ENCODE peak calls at places on chromosome X, in nine cellular contexts. X is A549; K is activated B cell treated with CpG ODN at 0.5 μM for 24 hours; O is pancreas; A is left lung; G is stimulated activated effector memory CD8-positive, alpha-beta T cell treated with anti-CD3 and anti-CD28 coated beads, Interleukin-12 subunit alpha, Interleukin-12 subunit beta, amount 100 ng/mL, for 72 hours; D is activated CD8-positive, alpha-beta memory T cell treated with anti-CD3 and anti-CD28 coated beads, Interleukin-2, amount 10 ng/mL, durations not matched to agents 7 days and 5 days; F is activated naive CD8-positive, alpha-beta T cell treated with anti-CD3 and anti-CD28 coated beads, Interleukin-2, amount 50 U/mL, for 24 hours; P is activated CD4-positive, alpha-beta T cell treated with anti-CD3 and anti-CD28 coated beads for 36 hours. Q is an unnamed sample.

GRCh38 chrX:21725916-21726315 is 32.0 kb downstream of the SMPX start:
- ATAC-seq in X (no peak), K (no peak), O (no peak), A (no peak), G (no peak), D (no peak), F (no peak), P (no peak), Q (no peak)

GRCh38 chrX:16476009-16476408 is 173.9 kb upstream of the S100G start:
- ATAC-seq in X (no peak), K (no peak), O (no peak), A (no peak), G (no peak), D (no peak), F (no peak), P (no peak), Q (no peak)

GRCh38 chrX:67749536-67749935 is 205.7 kb downstream of the AR start:
- ATAC-seq in X (no peak), K (no peak), O (no peak), A (no peak), G (no peak), D (no peak), F (no peak), P (no peak), Q (no peak)

GRCh38 chrX:150334100-150334499 is 29.0 kb upstream of the MAMLD1 start:
- ATAC-seq in X (no peak), K (no peak), O (no peak), A (no peak), G (no peak), D (no peak), F (no peak), P (no peak), Q (no peak)

GRCh38 chrX:136542281-136542680 is 10.3 kb downstream of the VGLL1 start:
- ATAC-seq in X (no peak), K (no peak), O (no peak), A (no peak), G (no peak), D (no peak), F (no peak), P (no peak), Q (no peak)

GRCh38 chrX:142978130-142978684 is 47.5 kb upstream of the SPANXN4 start:
- ATAC-seq in X (no peak), K (peak), O (no peak), A (no peak), G (no peak), D (no peak), F (no peak), P (no peak), Q (no peak)

GRCh38 chrX:119734897-119735339 is 23.5 kb upstream of the SOWAHD start:
- ATAC-seq in X (peak), K (no peak), O (peak), A (peak), G (no peak), D (no peak), F (no peak), P (no peak), Q (peak)

GRCh38 chrX:346034-346813 is 27.6 kb upstream of the GTPBP6 start:
- ATAC-seq in X (no peak), K (no peak), O (no peak), A (no peak), G (no peak), D (no peak), F (no peak), P (no peak), Q (no peak)

GRCh38 chrX:109959356-109959871 is 43.5 kb upstream of the TMEM164 start:
- ATAC-seq in X (no peak), K (no peak), O (no peak), A (no peak), G (peak), D (no peak), F (no peak), P (no peak), Q (no peak)

GRCh38 chrX:153578200-153578835 is 20.6 kb downstream of the CCNQ start:
- ATAC-seq in X (peak), K (no peak), O (no peak), A (no peak), G (no peak), D (no peak), F (no peak), P (no peak), Q (no peak)

GRCh38 chrX:31860686-31861085 is 788.8 kb upstream of the FTHL17 start:
- ATAC-seq in X (no peak), K (no peak), O (no peak), A (no peak), G (no peak), D (no peak), F (no peak), P (no peak), Q (no peak)

GRCh38 chrX:275967-276587 is 5.1 kb upstream of the PLCXD1 start:
- ATAC-seq in X (peak), K (peak), O (peak), A (peak), G (peak), D (peak), F (peak), P (peak), Q (peak)

GRCh38 chrX:12985336-12985735 is 10.4 kb downstream of the TMSB4X start:
- ATAC-seq in X (no peak), K (no peak), O (no peak), A (no peak), G (peak), D (peak), F (peak), P (peak), Q (no peak)

GRCh38 chrX:27575565-27575964 is 14.6 kb upstream of the DCAF8L2 start:
- ATAC-seq in X (no peak), K (no peak), O (no peak), A (no peak), G (no peak), D (no peak), F (no peak), P (no peak), Q (no peak)

GRCh38 chrX:122816288-122816687 is 367.8 kb upstream of the GRIA3 start:
- ATAC-seq in X (no peak), K (no peak), O (no peak), A (no peak), G (no peak), D (no peak), F (no peak), P (peak), Q (no peak)

GRCh38 chrX:48897621-48898306 is at the start of the genes PQBP1 and TIMM17B:
- ATAC-seq in X (peak), K (peak), O (peak), A (peak), G (peak), D (peak), F (peak), P (peak), Q (peak)

GRCh38 chrX:28135378-28136047 is 154.3 kb upstream of the DCAF8L1 start:
- ATAC-seq in X (no peak), K (no peak), O (no peak), A (no peak), G (no peak), D (no peak), F (no peak), P (no peak), Q (no peak)

GRCh38 chrX:85107407-85107806 is 103.7 kb downstream of the APOOL start:
- ATAC-seq in X (no peak), K (no peak), O (no peak), A (no peak), G (no peak), D (no peak), F (no peak), P (no peak), Q (no peak)

GRCh38 chrX:38768079-38768478 is 33.2 kb upstream of the MID1IP1 start:
- ATAC-seq in X (peak), K (no peak), O (peak), A (peak), G (no peak), D (no peak), F (no peak), P (no peak), Q (peak)

GRCh38 chrX:153708415-153708814 is 15.8 kb downstream of the BCAP31 start:
- ATAC-seq in X (peak), K (peak), O (peak), A (peak), G (peak), D (peak), F (peak), P (peak), Q (peak)

GRCh38 chrX:101619336-101619735 is 1.5 kb upstream of the ARMCX6 start:
- ATAC-seq in X (no peak), K (no peak), O (no peak), A (no peak), G (no peak), D (no peak), F (peak), P (no peak), Q (no peak)

GRCh38 chrX:38847206-38847902 is 46.1 kb downstream of the MID1IP1 start:
- ATAC-seq in X (no peak), K (no peak), O (peak), A (no peak), G (no peak), D (no peak), F (no peak), P (no peak), Q (no peak)

GRCh38 chrX:130895299-130895698 is 7.7 kb downstream of the ENOX2 start:
- ATAC-seq in X (no peak), K (no peak), O (no peak), A (no peak), G (no peak), D (no peak), F (no peak), P (no peak), Q (peak)

GRCh38 chrX:53184836-53185235 is 40.2 kb downstream of the KDM5C start:
- ATAC-seq in X (no peak), K (no peak), O (no peak), A (no peak), G (no peak), D (no peak), F (no peak), P (no peak), Q (no peak)